ENCODE peak calls at places on chromosomes 5 and 9, in ten cellular contexts. One of them, this sample, is unnamed.
A peak's percentile ranks its signal among the peaks of the same experiment; 100 is the strongest.

GRCh38 chr5:119943148-119943547 is 313.8 kb downstream of the FAM170A start:
- DNase-seq in stimulated activated CD4-positive, alpha-beta T cell treated with anti-CD3 and anti-CD28 coated beads, Interleukin-2, amount 100 ng/mL, for 24 hours: no peak
- DNase-seq in activated T-cell treated with anti-CD3 and anti-CD28 coated beads, Interleukin-2, amount 50 U/mL, for 1 hour: no peak
- DNase-seq in effector memory CD4-positive, alpha-beta T cell: no peak
- DNase-seq in HepG2: no peak
- DNase-seq in HT1080: peak; percentile 4
- DNase-seq in NCI-H1105: no peak
- DNase-seq in stimulated activated CD8-positive, alpha-beta memory T cell treated with anti-CD3 and anti-CD28 coated beads, Interleukin-15, amount 100 ng/mL, for 1 hour: no peak
- DNase-seq in NCI-H2107: no peak
- DNase-seq in head of caudate nucleus: no peak
- DNase-seq in this sample: peak; percentile 46

GRCh38 chr5:56099346-56099745 is 104.6 kb upstream of the IL6ST start:
- DNase-seq in NCI-H2107: no peak
- DNase-seq in stimulated activated CD8-positive, alpha-beta memory T cell treated with anti-CD3 and anti-CD28 coated beads, Interleukin-15, amount 100 ng/mL, for 1 hour: no peak
- DNase-seq in activated T-cell treated with anti-CD3 and anti-CD28 coated beads, Interleukin-2, amount 50 U/mL, for 1 hour: no peak
- DNase-seq in NCI-H1105: no peak
- DNase-seq in effector memory CD4-positive, alpha-beta T cell: no peak
- DNase-seq in HT1080: no peak
- DNase-seq in HepG2: peak; percentile 39
- DNase-seq in head of caudate nucleus: no peak
- DNase-seq in stimulated activated CD4-positive, alpha-beta T cell treated with anti-CD3 and anti-CD28 coated beads, Interleukin-2, amount 100 ng/mL, for 24 hours: no peak
- DNase-seq in this sample: peak; percentile 77

GRCh38 chr9:22136446-22137140 is 127.5 kb upstream of the CDKN2B start:
- DNase-seq in HT1080: peak; percentile 38
- DNase-seq in activated T-cell treated with anti-CD3 and anti-CD28 coated beads, Interleukin-2, amount 50 U/mL, for 1 hour: no peak
- DNase-seq in stimulated activated CD8-positive, alpha-beta memory T cell treated with anti-CD3 and anti-CD28 coated beads, Interleukin-15, amount 100 ng/mL, for 1 hour: no peak
- DNase-seq in HepG2: no peak
- DNase-seq in NCI-H1105: no peak
- DNase-seq in stimulated activated CD4-positive, alpha-beta T cell treated with anti-CD3 and anti-CD28 coated beads, Interleukin-2, amount 100 ng/mL, for 24 hours: no peak
- DNase-seq in effector memory CD4-positive, alpha-beta T cell: no peak
- DNase-seq in NCI-H2107: no peak
- DNase-seq in head of caudate nucleus: no peak
- DNase-seq in this sample: peak; percentile 82

GRCh38 chr9:137191245-137191644 is 2.8 kb downstream of the SSNA1 start:
- DNase-seq in NCI-H1105: no peak
- DNase-seq in stimulated activated CD4-positive, alpha-beta T cell treated with anti-CD3 and anti-CD28 coated beads, Interleukin-2, amount 100 ng/mL, for 24 hours: no peak
- DNase-seq in HT1080: no peak
- DNase-seq in stimulated activated CD8-positive, alpha-beta memory T cell treated with anti-CD3 and anti-CD28 coated beads, Interleukin-15, amount 100 ng/mL, for 1 hour: no peak
- DNase-seq in NCI-H2107: no peak
- DNase-seq in effector memory CD4-positive, alpha-beta T cell: no peak
- DNase-seq in activated T-cell treated with anti-CD3 and anti-CD28 coated beads, Interleukin-2, amount 50 U/mL, for 1 hour: no peak
- DNase-seq in HepG2: no peak
- DNase-seq in head of caudate nucleus: no peak
- DNase-seq in this sample: no peak

GRCh38 chr5:88691945-88692868 is 190.8 kb downstream of the MEF2C start:
- DNase-seq in NCI-H2107: no peak
- DNase-seq in head of caudate nucleus: no peak
- DNase-seq in HT1080: no peak
- DNase-seq in activated T-cell treated with anti-CD3 and anti-CD28 coated beads, Interleukin-2, amount 50 U/mL, for 1 hour: no peak
- DNase-seq in NCI-H1105: no peak
- DNase-seq in HepG2: no peak
- DNase-seq in effector memory CD4-positive, alpha-beta T cell: no peak
- DNase-seq in stimulated activated CD8-positive, alpha-beta memory T cell treated with anti-CD3 and anti-CD28 coated beads, Interleukin-15, amount 100 ng/mL, for 1 hour: no peak
- DNase-seq in stimulated activated CD4-positive, alpha-beta T cell treated with anti-CD3 and anti-CD28 coated beads, Interleukin-2, amount 100 ng/mL, for 24 hours: no peak
- DNase-seq in this sample: no peak

GRCh38 chr5:170752257-170753215 is 31.0 kb upstream of the GABRP start:
- DNase-seq in NCI-H1105: peak; percentile 86
- DNase-seq in stimulated activated CD4-positive, alpha-beta T cell treated with anti-CD3 and anti-CD28 coated beads, Interleukin-2, amount 100 ng/mL, for 24 hours: no peak
- DNase-seq in head of caudate nucleus: no peak
- DNase-seq in effector memory CD4-positive, alpha-beta T cell: no peak
- DNase-seq in activated T-cell treated with anti-CD3 and anti-CD28 coated beads, Interleukin-2, amount 50 U/mL, for 1 hour: no peak
- DNase-seq in HT1080: no peak
- DNase-seq in stimulated activated CD8-positive, alpha-beta memory T cell treated with anti-CD3 and anti-CD28 coated beads, Interleukin-15, amount 100 ng/mL, for 1 hour: no peak
- DNase-seq in NCI-H2107: no peak
- DNase-seq in HepG2: no peak
- DNase-seq in this sample: no peak

GRCh38 chr9:113599647-113600476 is 136.3 kb downstream of the RGS3 start:
- DNase-seq in effector memory CD4-positive, alpha-beta T cell: no peak
- DNase-seq in NCI-H1105: no peak
- DNase-seq in HT1080: peak; percentile 71
- DNase-seq in activated T-cell treated with anti-CD3 and anti-CD28 coated beads, Interleukin-2, amount 50 U/mL, for 1 hour: no peak
- DNase-seq in NCI-H2107: no peak
- DNase-seq in head of caudate nucleus: no peak
- DNase-seq in stimulated activated CD4-positive, alpha-beta T cell treated with anti-CD3 and anti-CD28 coated beads, Interleukin-2, amount 100 ng/mL, for 24 hours: no peak
- DNase-seq in HepG2: no peak
- DNase-seq in stimulated activated CD8-positive, alpha-beta memory T cell treated with anti-CD3 and anti-CD28 coated beads, Interleukin-15, amount 100 ng/mL, for 1 hour: no peak
- DNase-seq in this sample: peak; percentile 78

GRCh38 chr5:107812570-107813141 is 141.9 kb upstream of the EFNA5 start:
- DNase-seq in effector memory CD4-positive, alpha-beta T cell: no peak
- DNase-seq in stimulated activated CD8-positive, alpha-beta memory T cell treated with anti-CD3 and anti-CD28 coated beads, Interleukin-15, amount 100 ng/mL, for 1 hour: no peak
- DNase-seq in HepG2: no peak
- DNase-seq in NCI-H2107: no peak
- DNase-seq in activated T-cell treated with anti-CD3 and anti-CD28 coated beads, Interleukin-2, amount 50 U/mL, for 1 hour: no peak
- DNase-seq in HT1080: peak; percentile 45
- DNase-seq in NCI-H1105: no peak
- DNase-seq in head of caudate nucleus: no peak
- DNase-seq in stimulated activated CD4-positive, alpha-beta T cell treated with anti-CD3 and anti-CD28 coated beads, Interleukin-2, amount 100 ng/mL, for 24 hours: no peak
- DNase-seq in this sample: peak; percentile 56

GRCh38 chr5:140298183-140298601 is 4.7 kb downstream of the PFDN1 start:
- DNase-seq in HepG2: peak; percentile 16
- DNase-seq in stimulated activated CD8-positive, alpha-beta memory T cell treated with anti-CD3 and anti-CD28 coated beads, Interleukin-15, amount 100 ng/mL, for 1 hour: no peak
- DNase-seq in HT1080: peak; percentile 88
- DNase-seq in head of caudate nucleus: no peak
- DNase-seq in NCI-H2107: no peak
- DNase-seq in stimulated activated CD4-positive, alpha-beta T cell treated with anti-CD3 and anti-CD28 coated beads, Interleukin-2, amount 100 ng/mL, for 24 hours: no peak
- DNase-seq in activated T-cell treated with anti-CD3 and anti-CD28 coated beads, Interleukin-2, amount 50 U/mL, for 1 hour: no peak
- DNase-seq in effector memory CD4-positive, alpha-beta T cell: no peak
- DNase-seq in NCI-H1105: no peak
- DNase-seq in this sample: peak; percentile 84

GRCh38 chr5:160324885-160325284 is 12.5 kb upstream of the CCNJL start:
- DNase-seq in HT1080: no peak
- DNase-seq in head of caudate nucleus: no peak
- DNase-seq in NCI-H1105: no peak
- DNase-seq in NCI-H2107: no peak
- DNase-seq in stimulated activated CD4-positive, alpha-beta T cell treated with anti-CD3 and anti-CD28 coated beads, Interleukin-2, amount 100 ng/mL, for 24 hours: no peak
- DNase-seq in activated T-cell treated with anti-CD3 and anti-CD28 coated beads, Interleukin-2, amount 50 U/mL, for 1 hour: no peak
- DNase-seq in effector memory CD4-positive, alpha-beta T cell: no peak
- DNase-seq in stimulated activated CD8-positive, alpha-beta memory T cell treated with anti-CD3 and anti-CD28 coated beads, Interleukin-15, amount 100 ng/mL, for 1 hour: no peak
- DNase-seq in HepG2: no peak
- DNase-seq in this sample: no peak

GRCh38 chr5:143376911-143377838 is 26.3 kb downstream of the NR3C1 start:
- DNase-seq in activated T-cell treated with anti-CD3 and anti-CD28 coated beads, Interleukin-2, amount 50 U/mL, for 1 hour: no peak
- DNase-seq in NCI-H2107: no peak
- DNase-seq in stimulated activated CD4-positive, alpha-beta T cell treated with anti-CD3 and anti-CD28 coated beads, Interleukin-2, amount 100 ng/mL, for 24 hours: no peak
- DNase-seq in stimulated activated CD8-positive, alpha-beta memory T cell treated with anti-CD3 and anti-CD28 coated beads, Interleukin-15, amount 100 ng/mL, for 1 hour: no peak
- DNase-seq in head of caudate nucleus: no peak
- DNase-seq in HepG2: no peak
- DNase-seq in effector memory CD4-positive, alpha-beta T cell: no peak
- DNase-seq in HT1080: peak; percentile 81
- DNase-seq in NCI-H1105: no peak
- DNase-seq in this sample: peak; percentile 76

GRCh38 chr9:91047993-91048607 is 246.5 kb downstream of the SYK start:
- DNase-seq in NCI-H2107: no peak
- DNase-seq in HepG2: no peak
- DNase-seq in HT1080: peak; percentile 87
- DNase-seq in effector memory CD4-positive, alpha-beta T cell: no peak
- DNase-seq in NCI-H1105: no peak
- DNase-seq in head of caudate nucleus: no peak
- DNase-seq in stimulated activated CD8-positive, alpha-beta memory T cell treated with anti-CD3 and anti-CD28 coated beads, Interleukin-15, amount 100 ng/mL, for 1 hour: no peak
- DNase-seq in stimulated activated CD4-positive, alpha-beta T cell treated with anti-CD3 and anti-CD28 coated beads, Interleukin-2, amount 100 ng/mL, for 24 hours: peak; percentile 50
- DNase-seq in activated T-cell treated with anti-CD3 and anti-CD28 coated beads, Interleukin-2, amount 50 U/mL, for 1 hour: no peak
- DNase-seq in this sample: peak; percentile 81

GRCh38 chr9:27094640-27095039 is 14.4 kb upstream of the TEK start:
- DNase-seq in HepG2: no peak
- DNase-seq in NCI-H1105: no peak
- DNase-seq in HT1080: peak; percentile 86
- DNase-seq in head of caudate nucleus: no peak
- DNase-seq in activated T-cell treated with anti-CD3 and anti-CD28 coated beads, Interleukin-2, amount 50 U/mL, for 1 hour: no peak
- DNase-seq in stimulated activated CD8-positive, alpha-beta memory T cell treated with anti-CD3 and anti-CD28 coated beads, Interleukin-15, amount 100 ng/mL, for 1 hour: no peak
- DNase-seq in effector memory CD4-positive, alpha-beta T cell: no peak
- DNase-seq in NCI-H2107: no peak
- DNase-seq in stimulated activated CD4-positive, alpha-beta T cell treated with anti-CD3 and anti-CD28 coated beads, Interleukin-2, amount 100 ng/mL, for 24 hours: no peak
- DNase-seq in this sample: peak; percentile 75

GRCh38 chr5:35954175-35954574 is 15.8 kb upstream of the CAPSL start:
- DNase-seq in effector memory CD4-positive, alpha-beta T cell: no peak
- DNase-seq in HepG2: no peak
- DNase-seq in head of caudate nucleus: no peak
- DNase-seq in NCI-H1105: no peak
- DNase-seq in stimulated activated CD4-positive, alpha-beta T cell treated with anti-CD3 and anti-CD28 coated beads, Interleukin-2, amount 100 ng/mL, for 24 hours: peak; percentile 2
- DNase-seq in HT1080: no peak
- DNase-seq in activated T-cell treated with anti-CD3 and anti-CD28 coated beads, Interleukin-2, amount 50 U/mL, for 1 hour: no peak
- DNase-seq in stimulated activated CD8-positive, alpha-beta memory T cell treated with anti-CD3 and anti-CD28 coated beads, Interleukin-15, amount 100 ng/mL, for 1 hour: no peak
- DNase-seq in NCI-H2107: no peak
- DNase-seq in this sample: no peak

GRCh38 chr5:180623844-180624243 is 25.6 kb downstream of the FLT4 start:
- DNase-seq in NCI-H1105: no peak
- DNase-seq in stimulated activated CD8-positive, alpha-beta memory T cell treated with anti-CD3 and anti-CD28 coated beads, Interleukin-15, amount 100 ng/mL, for 1 hour: no peak
- DNase-seq in head of caudate nucleus: no peak
- DNase-seq in NCI-H2107: no peak
- DNase-seq in effector memory CD4-positive, alpha-beta T cell: no peak
- DNase-seq in HT1080: no peak
- DNase-seq in stimulated activated CD4-positive, alpha-beta T cell treated with anti-CD3 and anti-CD28 coated beads, Interleukin-2, amount 100 ng/mL, for 24 hours: no peak
- DNase-seq in activated T-cell treated with anti-CD3 and anti-CD28 coated beads, Interleukin-2, amount 50 U/mL, for 1 hour: no peak
- DNase-seq in HepG2: no peak
- DNase-seq in this sample: no peak